ENCODE peak calls at places on chromosomes 13 and 19, in six cellular contexts. I is GM12864, X is tibial nerve, L is foreskin fibroblast, H is hepatocyte, T is mucosa of descending colon. Q is an unnamed sample.

GRCh38 chr13:59856281-59856810 is 307.4 kb downstream of the DIAPH3 start:
- DNase-seq in H (no peak), L (no peak), X (no peak), I (no peak), T (no peak), Q (no peak)

GRCh38 chr19:18589380-18590272 is 1.0 kb downstream of the REX1BD start:
- DNase-seq in I (no peak), H (peak; percentile 89), L (peak; percentile 57), X (peak; percentile 50), T (peak; percentile 86), Q (peak; percentile 30)

GRCh38 chr19:872266-872951 is 12.9 kb downstream of the CFD start:
- DNase-seq in I (peak; percentile 81), X (peak; percentile 47), L (peak; percentile 22), T (peak; percentile 90), H (peak; percentile 79), Q (peak; percentile 68)

GRCh38 chr19:1377176-1377964 is 6.3 kb upstream of the NDUFS7 start:
- DNase-seq in H (no peak), X (no peak), T (no peak), I (no peak), L (no peak), Q (no peak)

GRCh38 chr13:35718084-35718483 is 241.6 kb upstream of the MAB21L1 start:
- DNase-seq in X (no peak), T (no peak), L (no peak), H (no peak), I (no peak), Q (no peak)

GRCh38 chr13:42401376-42401775 is 129.4 kb downstream of the AKAP11 start:
- DNase-seq in L (no peak), I (no peak), T (no peak), H (no peak), X (no peak), Q (no peak)

GRCh38 chr13:77521595-77522367 is 13.7 kb upstream of the SCEL start:
- DNase-seq in T (no peak), X (no peak), L (peak; percentile 23), I (no peak), H (no peak), Q (no peak)

GRCh38 chr13:23467048-23467931 is 33.8 kb upstream of the SACS start:
- DNase-seq in H (no peak), X (no peak), T (no peak), L (peak; percentile 86), I (no peak), Q (no peak)

GRCh38 chr19:56476671-56477428 is at the start of gene ZNF667:
- DNase-seq in L (peak; percentile 61), T (peak; percentile 22), I (no peak), H (peak; percentile 43), X (no peak), Q (no peak)

DNA sequence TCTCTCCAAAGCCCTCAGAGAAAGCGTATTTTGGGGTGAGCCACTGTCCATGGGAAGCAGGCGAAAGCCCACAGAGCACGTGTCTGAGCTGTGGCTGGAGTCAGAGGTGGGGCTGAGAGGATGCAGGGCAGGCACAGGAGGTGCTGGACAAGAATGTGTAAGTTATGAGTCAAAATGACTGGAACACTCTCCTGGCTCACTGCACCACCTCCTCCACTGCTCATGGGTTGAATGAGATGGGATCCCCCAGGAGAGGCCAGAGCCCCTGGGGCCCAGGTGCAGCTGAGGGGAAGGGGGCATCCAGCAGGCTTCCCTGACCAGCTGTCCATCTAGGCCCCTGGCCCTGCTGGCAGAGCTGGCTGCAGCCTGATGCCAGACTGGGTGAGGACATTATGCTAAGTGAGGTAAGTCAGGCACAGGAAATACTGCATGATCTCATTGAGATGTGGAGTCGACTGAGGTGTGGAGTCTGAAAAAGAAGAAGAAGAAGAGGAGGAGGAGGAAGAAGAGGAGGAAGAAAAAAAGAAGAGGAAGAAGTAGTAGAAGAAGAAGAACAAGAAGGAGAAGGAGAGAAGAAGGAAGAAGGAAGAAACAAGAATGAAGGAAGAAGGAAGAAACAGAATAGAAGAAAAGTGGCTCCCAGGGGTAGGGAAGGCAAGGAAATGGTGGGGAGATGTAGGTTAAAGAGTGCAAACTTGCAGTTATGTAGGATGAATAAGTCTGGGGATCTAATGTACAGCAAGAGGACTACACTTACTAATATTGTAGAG is 747.4 kb downstream of the UQCRFS1 start:
- DNase-seq in X (no peak), H (no peak), T (no peak), I (no peak), L (no peak), Q (no peak)
- H3K4me3 ChIP-seq in X (no peak overlapping the region), H (no peak overlapping the region), T (no peak overlapping the region), I (no peak overlapping the region), L (no peak overlapping the region), Q (no peak overlapping the region)

GRCh38 chr19:5593245-5593962 is 25.7 kb upstream of the TINCR start:
- DNase-seq in X (no peak), T (no peak), H (no peak), I (no peak), L (no peak), Q (no peak)

GRCh38 chr19:5595129-5595528 is 27.4 kb upstream of the TINCR start:
- DNase-seq in I (no peak), T (peak; percentile 24), X (no peak), H (no peak), L (no peak), Q (no peak)

GRCh38 chr19:5593963-5594255 is 26.2 kb upstream of the TINCR start:
- DNase-seq in H (no peak), T (peak; percentile 16), I (no peak), X (no peak), L (no peak), Q (no peak)

GRCh38 chr19:5595745-5596144 is 26.8 kb downstream of the SAFB2 start:
- DNase-seq in I (no peak), L (no peak), H (no peak), T (peak; percentile 17), X (no peak), Q (no peak)

GRCh38 chr19:5594521-5594950 is 26.8 kb upstream of the TINCR start:
- DNase-seq in T (peak; percentile 43), X (no peak), L (no peak), H (peak; percentile 69), I (no peak), Q (no peak)
- TF ChIP-seq CTCF in T (no peak), X (no peak), L (no peak), H (no peak), I (no peak), Q (no peak)

DNA sequence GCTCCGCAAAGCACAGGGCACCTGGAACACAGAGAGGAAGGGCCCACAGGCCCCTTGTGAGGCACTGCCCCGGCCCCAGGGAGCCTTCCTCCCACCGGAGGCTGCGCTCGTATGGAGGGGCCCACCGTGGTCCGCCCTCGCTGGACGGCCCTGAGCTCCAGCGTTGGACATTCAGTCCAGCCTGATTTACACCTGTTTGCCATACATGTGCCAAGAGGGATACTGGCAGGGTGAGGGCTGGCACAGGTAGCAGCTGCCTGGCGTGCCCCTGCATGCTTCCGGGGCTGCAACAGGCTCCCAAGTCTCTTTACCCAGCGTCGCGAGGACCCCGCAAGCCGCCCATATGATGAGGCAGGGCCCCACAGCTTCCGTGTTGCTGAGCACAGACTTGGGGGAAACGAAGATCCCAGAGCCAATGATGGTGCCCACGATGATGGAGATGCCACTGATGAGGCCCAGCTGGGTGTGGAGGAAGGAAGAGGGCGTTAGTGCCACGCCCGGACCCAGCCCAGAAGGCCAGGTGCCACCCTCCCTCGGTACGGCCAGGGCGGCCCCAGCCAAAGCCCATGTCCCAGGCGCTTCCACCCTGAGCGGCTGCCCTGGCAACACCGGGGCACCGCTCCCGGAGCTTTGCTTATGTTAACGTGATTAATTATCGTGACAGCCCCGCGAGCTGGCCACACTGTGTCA is 5.1 kb downstream of the SLC7A9 start:
- DNase-seq in I (no peak), X (no peak), H (no peak), L (no peak), T (no peak), Q (no peak)
- H3K4me3 ChIP-seq in I (no peak overlapping the region), X (no peak overlapping the region), H (no peak overlapping the region), L (no peak overlapping the region), T (no peak overlapping the region), Q (no peak overlapping the region)

DNA sequence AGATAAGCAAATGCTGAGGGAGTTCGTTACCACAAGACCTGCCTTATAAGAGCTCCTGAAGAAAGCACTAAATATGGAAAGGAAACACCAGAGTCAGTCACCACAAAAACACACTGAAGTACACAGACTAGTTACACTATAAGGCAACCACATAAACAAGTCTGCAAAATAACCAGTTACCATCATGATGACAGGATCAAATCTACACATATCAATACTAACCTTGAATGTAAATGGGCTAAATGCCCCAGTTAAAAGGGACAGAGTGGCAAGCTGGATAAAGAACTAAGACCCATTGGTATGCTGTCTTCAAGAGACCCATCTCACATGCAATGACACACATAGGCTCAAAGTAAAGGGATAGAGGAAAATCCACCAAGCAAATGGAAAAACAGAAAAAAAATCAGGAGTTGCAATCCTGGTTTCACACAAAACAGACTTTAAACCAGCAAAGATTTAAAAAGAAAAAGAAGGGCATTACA is 26.6 kb downstream of the CCDC122 start:
- DNase-seq in L (no peak), X (no peak), T (no peak), I (no peak), H (no peak), Q (no peak)
- TF ChIP-seq CTCF in L (no peak), X (no peak), T (no peak), I (no peak), H (no peak), Q (no peak)

GRCh38 chr19:49486710-49487276 is 615 bp upstream of the RPL13A start:
- DNase-seq in L (no peak), X (no peak), T (no peak), I (no peak), H (no peak), Q (no peak)

GRCh38 chr19:49489601-49490167 is 2.3 kb downstream of the RPL13A start:
- DNase-seq in X (no peak), I (no peak), H (no peak), T (no peak), L (no peak), Q (no peak)

GRCh38 chr19:49488863-49489537 is 1.6 kb downstream of the RPL13A start:
- DNase-seq in T (no peak), X (no peak), H (no peak), I (no peak), L (no peak), Q (no peak)

GRCh38 chr19:49487277-49488045 is at the start of gene RPL13A:
- DNase-seq in L (peak; percentile 99), I (peak; percentile 98), H (peak; percentile 100), X (peak; percentile 99), T (peak; percentile 100), Q (peak; percentile 97)

DNA sequence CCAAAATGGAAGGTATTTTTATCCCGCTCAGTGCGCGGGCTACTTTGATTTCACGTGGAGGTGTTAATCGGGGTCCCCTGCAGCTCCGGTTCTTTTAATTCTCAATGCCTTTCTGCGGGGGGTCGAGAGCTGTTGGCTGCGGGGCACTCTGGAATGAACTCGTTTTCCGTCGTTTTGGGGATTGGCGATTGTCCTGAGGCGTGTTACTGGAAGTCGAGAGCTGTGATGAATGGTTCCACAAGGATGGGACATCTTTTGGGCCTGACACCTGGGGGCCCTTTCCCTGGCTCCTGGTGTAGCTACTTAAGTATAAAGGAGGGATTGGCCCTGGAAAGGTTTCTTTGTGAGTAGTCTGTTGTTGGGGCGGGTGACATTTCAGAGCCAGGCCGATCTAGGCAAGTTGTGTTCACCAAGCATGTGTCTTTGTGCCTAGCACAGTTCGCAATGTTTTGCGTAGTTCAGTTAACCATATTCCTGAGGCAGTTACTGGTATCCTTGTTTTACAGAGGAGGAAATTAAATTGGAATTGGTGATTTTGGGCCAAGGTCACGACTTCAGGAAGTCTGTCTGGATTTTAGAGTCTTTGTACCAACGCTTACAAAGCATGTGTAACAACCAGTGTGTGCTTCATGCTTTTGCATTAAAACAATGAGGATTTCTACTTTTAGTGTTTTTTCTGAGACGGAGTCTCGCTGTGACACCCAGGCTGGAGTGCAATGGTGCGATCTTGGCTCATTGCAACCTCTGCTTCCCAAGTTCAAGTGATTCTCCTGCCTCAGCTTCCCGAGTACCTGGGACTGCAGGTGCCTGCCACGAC is 846 bp downstream of the RPL13A start:
- DNase-seq in I (no peak), T (no peak), H (peak; percentile 8), L (no peak), X (no peak), Q (no peak)
- H3K4me3 ChIP-seq in I (peak overlapping the region; percentile 95), T (peak overlapping the region; percentile 88), H (peak overlapping the region; percentile 58), L (peak overlapping the region; percentile 99), X (peak overlapping the region; percentile 79), Q (peak overlapping the region; percentile 71)

GRCh38 chr19:41959056-41960053 is at the start of gene RABAC1:
- DNase-seq in H (peak; percentile 95), T (peak; percentile 90), I (peak; percentile 65), X (peak; percentile 86), L (peak; percentile 87), Q (peak; percentile 41)
- TF ChIP-seq CTCF in H (peak; percentile 33), T (no peak), I (peak; percentile 49), X (no peak), L (peak; percentile 20), Q (no peak)

Q was measured in LNCaP clone FGC.